ENCODE peak calls at places on chromosomes 1 and 21, in seven cellular contexts. H is stomach, R is transverse colon, E is pancreas, J is K562, Q is cardiac muscle cell, I is bronchial epithelial cell. W is an unnamed sample.

GRCh38 chr1:78535286-78535685 is 44.5 kb downstream of the PTGFR start:
- DNase-seq in H (no peak), R (no peak), E (no peak), J (no peak), Q (no peak), I (no peak), W (no peak)

GRCh38 chr1:157377216-157377821 is 175.0 kb downstream of the FCRL5 start:
- DNase-seq in H (peak), R (peak), E (peak), J (no peak), Q (peak), I (peak), W (peak)

GRCh38 chr1:118110580-118110979 is 74.4 kb downstream of the SPAG17 start:
- DNase-seq in H (no peak), R (no peak), E (no peak), J (no peak), Q (no peak), I (no peak), W (no peak)

GRCh38 chr1:30303387-30303786 is 420.0 kb downstream of the MATN1 start:
- DNase-seq in H (no peak), R (no peak), E (peak), J (no peak), Q (no peak), I (no peak), W (no peak)

GRCh38 chr1:48870596-48870995 is 93.9 kb upstream of the BEND5 start:
- DNase-seq in H (no peak), R (no peak), E (no peak), J (no peak), Q (peak), I (peak), W (peak)

GRCh38 chr1:18511469-18511997 is 30.8 kb downstream of the KLHDC7A start:
- DNase-seq in H (no peak), R (no peak), E (no peak), J (no peak), Q (no peak), I (no peak), W (no peak)

GRCh38 chr1:157199421-157199755 is 61.2 kb upstream of the ETV3 start:
- DNase-seq in H (no peak), R (no peak), E (no peak), J (no peak), Q (peak), I (peak), W (no peak)

GRCh38 chr1:160664573-160665051 is 17.8 kb upstream of the SLAMF1 start:
- DNase-seq in H (no peak), R (peak), E (no peak), J (no peak), Q (no peak), I (no peak), W (no peak)

GRCh38 chr1:182071924-182072323 is 10.4 kb upstream of the ZNF648 start:
- DNase-seq in H (no peak), R (no peak), E (no peak), J (no peak), Q (no peak), I (no peak), W (no peak)

GRCh38 chr1:226526801-226527595 is 21.6 kb upstream of the STUM start:
- DNase-seq in H (peak), R (peak), E (peak), J (peak), Q (peak), I (peak), W (no peak)

GRCh38 chr1:235913311-235913710 is 46.6 kb upstream of the LYST start:
- DNase-seq in H (no peak), R (no peak), E (no peak), J (no peak), Q (no peak), I (peak), W (no peak)

GRCh38 chr1:36737767-36738166 is 255.1 kb upstream of the CSF3R start:
- DNase-seq in H (no peak), R (no peak), E (no peak), J (no peak), Q (no peak), I (no peak), W (no peak)

GRCh38 chr1:161088587-161089110 is 709 bp downstream of the NECTIN4 start:
- DNase-seq in H (no peak), R (no peak), E (no peak), J (no peak), Q (no peak), I (peak), W (no peak)

GRCh38 chr1:15139654-15140350 is 13.7 kb upstream of the TMEM51 start:
- DNase-seq in H (peak), R (no peak), E (peak), J (no peak), Q (no peak), I (peak), W (no peak)

GRCh38 chr1:156337052-156337887 is 822 bp downstream of the CCT3 start:
- DNase-seq in H (no peak), R (no peak), E (peak), J (no peak), Q (no peak), I (peak), W (no peak)

GRCh38 chr21:42599962-42600361 is 53.5 kb upstream of the PDE9A start:
- DNase-seq in H (no peak), R (no peak), E (no peak), J (no peak), Q (no peak), I (no peak), W (no peak)

GRCh38 chr1:95518310-95518709 is 284.3 kb downstream of the RWDD3 start:
- DNase-seq in H (no peak), R (no peak), E (no peak), J (no peak), Q (no peak), I (no peak), W (no peak)

GRCh38 chr1:227603327-227603726 is 40.0 kb downstream of the ZNF678 start:
- DNase-seq in H (no peak), R (no peak), E (no peak), J (no peak), Q (no peak), I (no peak), W (peak)

GRCh38 chr1:201838381-201838780 is 9.4 kb downstream of the IPO9 start:
- DNase-seq in H (no peak), R (no peak), E (no peak), J (no peak), Q (peak), I (no peak), W (no peak)

GRCh38 chr21:33434770-33435360 is 31.7 kb downstream of the IFNGR2 start:
- DNase-seq in H (no peak), R (no peak), E (no peak), J (peak), Q (peak), I (peak), W (no peak)

GRCh38 chr1:68495968-68496679 is 758 bp downstream of the DEPDC1 start:
- DNase-seq in H (no peak), R (no peak), E (no peak), J (peak), Q (no peak), I (peak), W (no peak)

GRCh38 chr1:53598956-53599355 is 139.8 kb downstream of the DMRTB1 start:
- DNase-seq in H (no peak), R (no peak), E (no peak), J (no peak), Q (no peak), I (no peak), W (no peak)

GRCh38 chr1:203493901-203494300 is at the start of gene OPTC:
- DNase-seq in H (no peak), R (no peak), E (no peak), J (no peak), Q (no peak), I (no peak), W (no peak)

GRCh38 chr1:201217146-201217545 is 26.5 kb downstream of the IGFN1 start:
- DNase-seq in H (no peak), R (no peak), E (peak), J (no peak), Q (no peak), I (no peak), W (no peak)

GRCh38 chr1:48735753-48736152 is 40.9 kb downstream of the BEND5 start:
- DNase-seq in H (no peak), R (no peak), E (no peak), J (no peak), Q (no peak), I (no peak), W (no peak)

GRCh38 chr1:3066826-3067225 is 2.2 kb upstream of the PRDM16 start:
- DNase-seq in H (no peak), R (no peak), E (peak), J (no peak), Q (no peak), I (no peak), W (peak)

GRCh38 chr1:247266053-247266452 is 10.2 kb downstream of the VN1R5 start:
- DNase-seq in H (no peak), R (no peak), E (no peak), J (no peak), Q (no peak), I (peak), W (no peak)

DNA sequence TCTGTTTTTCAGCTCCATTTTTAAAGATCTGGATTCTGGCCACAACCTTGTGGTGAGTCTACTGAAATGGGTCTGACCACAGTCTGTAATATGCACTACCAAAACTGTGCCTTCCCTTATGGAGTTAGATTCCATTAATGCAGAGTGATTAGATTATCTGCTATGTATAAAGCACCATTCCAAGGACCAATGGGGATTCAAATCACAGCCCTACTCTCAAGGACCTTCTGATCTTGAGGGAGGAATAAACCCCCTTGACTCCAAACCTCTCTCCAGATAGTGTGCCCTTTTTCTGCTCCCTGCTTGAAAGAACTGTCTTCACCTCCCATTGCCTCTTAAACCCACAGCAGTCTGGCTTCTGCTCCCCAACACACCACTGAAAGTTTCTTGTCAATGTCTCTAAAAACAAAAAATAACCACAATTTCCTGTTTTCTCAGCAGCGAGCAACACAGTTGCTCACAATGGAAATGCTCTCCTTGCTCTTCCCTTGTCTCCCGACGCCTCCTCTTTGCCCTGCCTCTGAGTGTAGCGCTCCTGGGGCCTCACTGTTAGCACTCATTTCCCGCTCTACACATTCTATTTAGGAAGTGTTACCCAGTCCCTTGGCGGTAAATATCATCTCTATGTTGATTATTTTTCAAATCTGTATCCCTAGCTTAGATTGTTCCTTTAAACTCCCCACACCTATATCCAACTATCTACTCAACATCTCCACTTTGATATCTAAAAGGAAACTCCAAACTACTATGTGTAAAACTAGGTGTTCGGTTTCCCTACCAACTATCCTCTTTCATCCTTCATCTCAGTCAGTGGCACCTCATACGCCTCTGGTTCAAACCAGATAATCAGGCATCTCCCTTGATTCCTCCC is 13.6 kb downstream of the PCNX2 start:
- DNase-seq in H (no peak), R (no peak), E (no peak), J (no peak), Q (peak), I (no peak), W (no peak)
- H3K4me3 ChIP-seq in H (no peak), R (no peak), E (no peak), J (no peak), Q (no peak), I (no peak), W (no peak)

DNA sequence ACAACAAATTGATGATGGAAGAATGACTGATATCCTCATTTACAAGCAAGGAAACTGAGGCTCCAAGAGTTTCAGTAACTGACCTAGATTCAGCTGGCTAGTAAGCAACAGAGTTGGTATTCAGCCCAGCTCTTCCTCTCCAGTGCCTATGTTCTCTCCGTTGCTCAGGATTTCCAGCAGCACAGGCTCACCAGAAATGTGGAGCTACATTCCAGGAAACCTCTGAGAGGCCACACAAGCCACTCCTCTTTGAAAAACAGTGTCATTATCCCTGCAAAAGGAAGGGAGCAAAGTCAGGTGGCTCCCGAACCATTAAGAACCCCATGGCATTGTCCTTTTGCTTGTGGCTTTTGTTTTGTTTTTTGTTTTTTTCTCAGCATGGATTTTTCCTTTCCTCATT is 40.6 kb upstream of the DUSP10 start:
- DNase-seq in H (no peak), R (no peak), E (no peak), J (no peak), Q (no peak), I (no peak), W (peak)
- H3K4me3 ChIP-seq in H (no peak), R (no peak), E (no peak), J (no peak), Q (no peak), I (no peak), W (no peak)

GRCh38 chr1:89462250-89462649 is 62.4 kb upstream of the LRRC8B start:
- DNase-seq in H (no peak), R (no peak), E (no peak), J (no peak), Q (no peak), I (peak), W (no peak)
- H3K4me3 ChIP-seq in H (no peak), R (no peak), E (no peak), J (no peak), Q (no peak), I (no peak), W (no peak)

GRCh38 chr21:45972353-45972715 is 9.2 kb upstream of the COL6A1 start:
- DNase-seq in H (no peak), R (peak), E (no peak), J (no peak), Q (peak), I (no peak), W (no peak)

GRCh38 chr21:45972716-45973474 is 8.7 kb upstream of the COL6A1 start:
- DNase-seq in H (no peak), R (peak), E (peak), J (no peak), Q (peak), I (no peak), W (peak)

GRCh38 chr21:45971487-45972352 is 9.8 kb upstream of the COL6A1 start:
- DNase-seq in H (no peak), R (peak), E (no peak), J (no peak), Q (peak), I (no peak), W (no peak)

GRCh38 chr21:45969921-45970673 is 11.5 kb upstream of the COL6A1 start:
- DNase-seq in H (no peak), R (no peak), E (no peak), J (no peak), Q (no peak), I (no peak), W (no peak)

GRCh38 chr21:45970674-45971486 is 10.7 kb upstream of the COL6A1 start:
- DNase-seq in H (no peak), R (peak), E (peak), J (peak), Q (peak), I (no peak), W (peak)
- H3K4me3 ChIP-seq in H (no peak), R (no peak), E (no peak), J (no peak), Q (no peak), I (no peak), W (no peak)

DNA sequence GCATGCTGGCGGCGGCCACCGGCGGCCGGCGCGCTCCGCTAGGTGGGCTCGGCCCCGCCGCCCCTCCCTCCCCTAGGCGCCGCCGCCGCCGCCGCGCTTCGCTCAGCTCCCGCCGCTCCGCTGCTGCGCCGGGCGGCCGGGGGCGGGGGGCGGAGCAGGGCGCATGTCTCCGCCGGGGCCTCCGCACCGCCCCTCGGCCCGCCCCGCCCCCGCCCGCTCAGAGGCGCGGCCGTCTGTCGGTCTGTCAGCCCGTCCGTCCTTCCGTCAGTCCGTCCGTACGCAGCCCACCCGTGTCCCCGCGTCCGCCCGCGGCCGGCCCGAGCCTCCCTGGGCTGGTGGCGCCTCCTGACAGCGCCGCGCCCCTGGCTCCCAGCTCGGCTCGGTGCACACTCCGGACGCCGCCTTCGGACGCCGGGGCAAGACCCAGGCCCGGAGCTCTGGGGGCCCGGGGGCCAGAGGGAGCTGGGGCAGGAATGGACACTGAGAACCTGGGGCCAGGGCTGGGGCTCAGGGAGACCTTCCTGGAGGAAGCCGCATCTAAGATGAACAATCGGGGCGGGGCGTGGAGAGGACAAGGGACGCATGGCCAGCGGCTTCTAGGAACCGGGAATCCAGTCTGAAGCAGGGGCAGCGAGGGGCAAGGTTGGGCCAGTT is at the start of gene GPR153:
- DNase-seq in H (peak), R (peak), E (no peak), J (peak), Q (peak), I (no peak), W (peak)
- H3K4me3 ChIP-seq in H (peak), R (peak), E (peak), J (peak), Q (peak), I (peak), W (peak)